ENCODE peak calls at places on chromosome 16, in six cellular contexts. One of them, this sample, is unnamed.

GRCh38 chr16:11585460-11586374 is 1.0 kb downstream of the LITAF start:
- DNase-seq in uterus: no peak
- DNase-seq in hepatocyte: no peak
- DNase-seq in HFFc6: no peak
- DNase-seq in AG10803: no peak
- DNase-seq in fibroblast of mammary gland: no peak
- DNase-seq in this sample: peak; percentile 48

GRCh38 chr16:11232852-11233726 is 22.9 kb downstream of the SOCS1 start:
- DNase-seq in uterus: no peak
- DNase-seq in hepatocyte: no peak
- DNase-seq in HFFc6: no peak
- DNase-seq in AG10803: no peak
- DNase-seq in fibroblast of mammary gland: no peak
- DNase-seq in this sample: no peak

GRCh38 chr16:88619859-88620655 is 18.3 kb upstream of the IL17C start:
- DNase-seq in uterus: no peak
- DNase-seq in hepatocyte: no peak
- DNase-seq in HFFc6: no peak
- DNase-seq in AG10803: no peak
- DNase-seq in fibroblast of mammary gland: peak; percentile 12
- DNase-seq in this sample: peak; percentile 99

GRCh38 chr16:11410382-11411058 is 65.3 kb downstream of the RMI2 start:
- DNase-seq in uterus: no peak
- DNase-seq in hepatocyte: no peak
- DNase-seq in HFFc6: no peak
- DNase-seq in AG10803: peak; percentile 31
- DNase-seq in fibroblast of mammary gland: no peak
- DNase-seq in this sample: no peak

GRCh38 chr16:78105517-78105916 is 6.1 kb downstream of the WWOX start:
- DNase-seq in uterus: no peak
- DNase-seq in hepatocyte: no peak
- DNase-seq in HFFc6: no peak
- DNase-seq in AG10803: no peak
- DNase-seq in fibroblast of mammary gland: no peak
- DNase-seq in this sample: no peak

GRCh38 chr16:87918866-87919680 is 17.3 kb downstream of the CA5A start:
- DNase-seq in uterus: peak; percentile 15
- DNase-seq in hepatocyte: no peak
- DNase-seq in HFFc6: no peak
- DNase-seq in AG10803: peak; percentile 62
- DNase-seq in fibroblast of mammary gland: peak; percentile 63
- DNase-seq in this sample: peak; percentile 32

GRCh38 chr16:4317471-4318170 is 1.8 kb downstream of the GLIS2 start:
- DNase-seq in uterus: peak; percentile 57
- DNase-seq in hepatocyte: peak; percentile 63
- DNase-seq in HFFc6: no peak
- DNase-seq in AG10803: no peak
- DNase-seq in fibroblast of mammary gland: no peak
- DNase-seq in this sample: peak; percentile 45

GRCh38 chr16:87628940-87629339 is 26.6 kb downstream of the JPH3 start:
- DNase-seq in uterus: no peak
- DNase-seq in hepatocyte: no peak
- DNase-seq in HFFc6: peak; percentile 57
- DNase-seq in AG10803: peak; percentile 68
- DNase-seq in fibroblast of mammary gland: peak; percentile 47
- DNase-seq in this sample: peak; percentile 10

GRCh38 chr16:69465083-69465721 is 40.8 kb downstream of the CYB5B start:
- DNase-seq in uterus: no peak
- DNase-seq in hepatocyte: peak; percentile 10
- DNase-seq in HFFc6: peak; percentile 88
- DNase-seq in AG10803: no peak
- DNase-seq in fibroblast of mammary gland: no peak
- DNase-seq in this sample: peak; percentile 96

GRCh38 chr16:29862383-29862883 is 593 bp downstream of the CDIPT start:
- DNase-seq in uterus: no peak
- DNase-seq in hepatocyte: peak; percentile 52
- DNase-seq in HFFc6: no peak
- DNase-seq in AG10803: no peak
- DNase-seq in fibroblast of mammary gland: no peak
- DNase-seq in this sample: peak; percentile 21

GRCh38 chr16:79582789-79583188 is 17.7 kb downstream of the MAF start:
- DNase-seq in uterus: no peak
- DNase-seq in hepatocyte: no peak
- DNase-seq in HFFc6: no peak
- DNase-seq in AG10803: no peak
- DNase-seq in fibroblast of mammary gland: no peak
- DNase-seq in this sample: no peak

GRCh38 chr16:28205117-28205899 is 6.5 kb downstream of the XPO6 start:
- DNase-seq in uterus: no peak
- DNase-seq in hepatocyte: no peak
- DNase-seq in HFFc6: no peak
- DNase-seq in AG10803: no peak
- DNase-seq in fibroblast of mammary gland: no peak
- DNase-seq in this sample: no peak

GRCh38 chr16:28204211-28204610 is 7.6 kb downstream of the XPO6 start:
- DNase-seq in uterus: no peak
- DNase-seq in hepatocyte: no peak
- DNase-seq in HFFc6: no peak
- DNase-seq in AG10803: no peak
- DNase-seq in fibroblast of mammary gland: no peak
- DNase-seq in this sample: no peak

GRCh38 chr16:28200661-28201060 is 11.1 kb downstream of the XPO6 start:
- DNase-seq in uterus: no peak
- DNase-seq in hepatocyte: no peak
- DNase-seq in HFFc6: no peak
- DNase-seq in AG10803: no peak
- DNase-seq in fibroblast of mammary gland: no peak
- DNase-seq in this sample: no peak

GRCh38 chr16:28204622-28205021 is 7.1 kb downstream of the XPO6 start:
- DNase-seq in uterus: no peak
- DNase-seq in hepatocyte: no peak
- DNase-seq in HFFc6: no peak
- DNase-seq in AG10803: no peak
- DNase-seq in fibroblast of mammary gland: no peak
- DNase-seq in this sample: no peak

DNA sequence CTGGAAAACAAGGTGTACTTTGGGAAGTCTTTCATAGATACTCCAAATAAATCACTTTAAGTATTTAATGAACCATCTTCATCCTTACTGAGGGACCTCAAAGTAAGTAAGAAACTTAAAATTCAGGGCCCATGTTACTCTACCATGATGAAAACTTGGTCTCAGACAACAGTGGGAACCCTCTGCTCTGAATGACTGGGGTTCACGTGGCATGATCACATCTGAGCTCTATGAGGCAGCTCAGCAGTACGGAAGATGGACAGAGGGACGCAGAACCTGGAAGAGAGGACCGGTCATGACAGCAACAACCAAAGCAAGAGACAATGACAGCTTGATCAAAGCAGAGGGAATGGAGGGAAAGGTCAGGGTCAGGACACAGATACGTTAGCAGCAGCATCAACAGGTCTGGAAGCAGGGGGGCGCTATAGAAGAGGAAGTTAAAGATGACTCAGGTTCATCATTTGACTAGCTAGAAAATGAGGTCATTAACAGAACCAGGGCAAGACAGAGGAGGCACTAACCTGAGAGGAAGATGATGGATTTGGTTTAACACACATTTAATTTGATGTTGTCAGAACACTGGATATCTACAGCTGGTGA is 9.5 kb downstream of the XPO6 start:
- DNase-seq in uterus: no peak
- DNase-seq in hepatocyte: no peak
- DNase-seq in HFFc6: no peak
- DNase-seq in AG10803: no peak
- DNase-seq in fibroblast of mammary gland: no peak
- DNase-seq in this sample: no peak
- TF ChIP-seq CTCF in uterus: no peak
- TF ChIP-seq CTCF in hepatocyte: no peak
- TF ChIP-seq CTCF in HFFc6: peak; percentile 52
- TF ChIP-seq CTCF in AG10803: no peak
- TF ChIP-seq CTCF in fibroblast of mammary gland: peak; percentile 13
- TF ChIP-seq CTCF in this sample: peak; percentile 15

GRCh38 chr16:86611517-86611840 is 33.1 kb downstream of the FOXL1 start:
- DNase-seq in uterus: peak; percentile 29
- DNase-seq in hepatocyte: no peak
- DNase-seq in HFFc6: peak; percentile 76
- DNase-seq in AG10803: peak; percentile 64
- DNase-seq in fibroblast of mammary gland: peak; percentile 80
- DNase-seq in this sample: peak; percentile 96
- TF ChIP-seq CTCF in uterus: no peak
- TF ChIP-seq CTCF in hepatocyte: no peak
- TF ChIP-seq CTCF in HFFc6: no peak
- TF ChIP-seq CTCF in AG10803: no peak
- TF ChIP-seq CTCF in fibroblast of mammary gland: no peak
- TF ChIP-seq CTCF in this sample: no peak

GRCh38 chr16:81633147-81633619 is 145.9 kb upstream of the PLCG2 start:
- DNase-seq in uterus: no peak
- DNase-seq in hepatocyte: no peak
- DNase-seq in HFFc6: no peak
- DNase-seq in AG10803: no peak
- DNase-seq in fibroblast of mammary gland: no peak
- DNase-seq in this sample: no peak
- TF ChIP-seq CTCF in uterus: no peak
- TF ChIP-seq CTCF in hepatocyte: peak; percentile 2
- TF ChIP-seq CTCF in HFFc6: peak; percentile 62
- TF ChIP-seq CTCF in AG10803: no peak
- TF ChIP-seq CTCF in fibroblast of mammary gland: no peak
- TF ChIP-seq CTCF in this sample: no peak

DNA sequence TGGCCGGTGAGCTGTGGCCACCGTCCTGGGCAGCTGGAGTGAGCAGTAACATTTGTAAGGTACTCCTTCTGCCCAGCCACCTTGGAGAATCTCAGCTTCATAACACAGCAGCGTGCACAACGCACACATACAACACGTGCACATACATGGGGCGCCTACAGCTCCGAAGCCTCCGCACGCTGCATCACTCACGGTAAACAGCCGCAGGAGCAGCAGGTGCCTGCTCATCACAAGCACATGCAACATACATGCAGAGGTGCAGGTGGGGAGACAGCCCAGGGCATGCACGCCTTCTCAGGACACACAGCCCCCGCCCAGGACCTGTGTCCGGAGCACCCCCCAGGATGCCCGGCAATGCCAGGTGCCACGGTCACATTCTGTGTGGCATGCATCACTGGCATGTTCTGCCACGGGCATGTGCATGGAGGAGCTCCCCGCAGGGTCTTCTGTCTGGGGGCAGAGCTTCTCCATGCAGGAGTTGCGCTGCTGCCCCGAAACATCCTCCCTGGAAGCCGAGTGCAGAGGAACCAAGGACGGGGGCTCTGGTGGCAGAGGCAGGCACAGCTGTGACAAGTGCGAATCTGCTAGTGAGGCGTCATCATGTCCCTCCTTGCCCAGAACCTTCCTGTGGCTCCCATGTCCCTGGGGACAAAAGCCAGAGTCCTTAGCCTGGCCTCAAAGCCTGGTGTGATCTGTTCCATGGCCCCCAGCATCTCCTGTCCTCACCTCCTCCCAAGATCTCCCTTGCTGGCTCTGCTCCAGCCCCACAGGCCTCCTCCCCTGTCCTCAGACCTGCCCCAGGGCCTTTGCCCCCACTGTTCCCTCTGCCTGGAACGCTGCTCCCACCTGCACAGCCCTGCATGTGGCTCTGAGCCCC is 184.0 kb upstream of the GSE1 start:
- DNase-seq in uterus: peak; percentile 16
- DNase-seq in hepatocyte: no peak
- DNase-seq in HFFc6: no peak
- DNase-seq in AG10803: no peak
- DNase-seq in fibroblast of mammary gland: no peak
- DNase-seq in this sample: no peak
- TF ChIP-seq CTCF in uterus: no peak
- TF ChIP-seq CTCF in hepatocyte: no peak
- TF ChIP-seq CTCF in HFFc6: no peak
- TF ChIP-seq CTCF in AG10803: no peak
- TF ChIP-seq CTCF in fibroblast of mammary gland: no peak
- TF ChIP-seq CTCF in this sample: no peak

This sample was measured in fibroblast of villous mesenchyme.